ENCODE peak calls at places on chromosomes 4 and X, in nine cellular contexts. A is progenitor cell of endocrine pancreas, I is GM20000, U is mammary epithelial cell, G is cardiac muscle cell, W is neural crest cell, M is nephron progenitor cell, T is astrocyte of the spinal cord, R is left lung. B is an unnamed sample.
A peak's percentile ranks its signal among the peaks of the same experiment; 100 is the strongest.

GRCh38 chrX:10325606-10326005 is 168.8 kb downstream of the CLCN4 start:
- DNase-seq in A (no peak), I (no peak), U (no peak), G (peak; percentile 69), W (no peak), M (no peak), T (peak; percentile 31), R (no peak), B (no peak)

GRCh38 chr4:8098506-8098905 is 60.1 kb downstream of the ABLIM2 start:
- DNase-seq in A (no peak), I (no peak), U (no peak), G (no peak), W (no peak), M (no peak), T (no peak), R (no peak), B (no peak)

GRCh38 chr4:2009651-2010233 is 968 bp upstream of the NELFA start:
- DNase-seq in A (peak; percentile 61), I (peak; percentile 72), U (peak; percentile 35), G (peak; percentile 69), W (peak; percentile 64), M (peak; percentile 60), T (peak; percentile 45), R (peak; percentile 70), B (peak; percentile 60)

GRCh38 chr4:145935253-145936141 is 3.1 kb downstream of the ZNF827 start:
- DNase-seq in A (peak; percentile 11), I (peak; percentile 61), U (no peak), G (peak; percentile 54), W (peak; percentile 60), M (peak; percentile 73), T (no peak), R (peak; percentile 54), B (no peak)

GRCh38 chrX:55161581-55161980 is 58.6 kb upstream of the PAGE5 start:
- DNase-seq in A (no peak), I (no peak), U (peak; percentile 22), G (peak; percentile 30), W (no peak), M (no peak), T (peak; percentile 7), R (no peak), B (no peak)

GRCh38 chr4:187602339-187603092 is 393.1 kb upstream of the ZFP42 start:
- DNase-seq in A (no peak), I (no peak), U (peak; percentile 12), G (peak; percentile 64), W (no peak), M (no peak), T (peak; percentile 58), R (no peak), B (peak; percentile 74)

GRCh38 chr4:177487977-177488376 is 45.7 kb upstream of the AGA start:
- DNase-seq in A (no peak), I (no peak), U (peak; percentile 56), G (no peak), W (no peak), M (no peak), T (no peak), R (no peak), B (no peak)

GRCh38 chr4:91256043-91256442 is 1047.7 kb upstream of the GRID2 start:
- DNase-seq in A (no peak), I (no peak), U (no peak), G (no peak), W (no peak), M (no peak), T (no peak), R (no peak), B (no peak)

GRCh38 chrX:24646745-24647182 is 383 bp downstream of the PCYT1B start:
- DNase-seq in A (no peak), I (no peak), U (no peak), G (peak; percentile 30), W (peak; percentile 35), M (peak; percentile 23), T (no peak), R (no peak), B (no peak)

GRCh38 chrX:110853610-110854009 is 58.0 kb upstream of the CHRDL1 start:
- DNase-seq in A (no peak), I (no peak), U (peak; percentile 42), G (peak; percentile 6), W (peak; percentile 13), M (peak; percentile 21), T (peak; percentile 14), R (no peak), B (peak; percentile 14)

GRCh38 chr4:118034061-118034785 is at the start of gene NDST3:
- DNase-seq in A (peak; percentile 41), I (peak; percentile 51), U (peak; percentile 61), G (peak; percentile 55), W (peak; percentile 64), M (peak; percentile 62), T (peak; percentile 82), R (peak; percentile 59), B (peak; percentile 10)

GRCh38 chr4:77695769-77696168 is 90.1 kb downstream of the CXCL13 start:
- DNase-seq in A (no peak), I (no peak), U (peak; percentile 95), G (peak; percentile 95), W (no peak), M (no peak), T (peak; percentile 97), R (no peak), B (peak; percentile 90)

GRCh38 chr4:79650794-79651431 is 242.9 kb upstream of the GK2 start:
- DNase-seq in A (no peak), I (no peak), U (peak; percentile 44), G (peak; percentile 77), W (no peak), M (no peak), T (peak; percentile 73), R (no peak), B (no peak)

GRCh38 chrX:13473666-13474516 is 95.5 kb upstream of the EGFL6 start:
- DNase-seq in A (no peak), I (peak; percentile 32), U (no peak), G (peak; percentile 45), W (no peak), M (no peak), T (peak; percentile 26), R (no peak), B (no peak)

GRCh38 chrX:16357902-16358301 is 190.6 kb downstream of the MAGEB17 start:
- DNase-seq in A (no peak), I (no peak), U (no peak), G (no peak), W (no peak), M (no peak), T (no peak), R (no peak), B (no peak)

GRCh38 chrX:71195959-71196727 is 26.9 kb upstream of the GJB1 start:
- DNase-seq in A (no peak), I (peak; percentile 8), U (no peak), G (no peak), W (no peak), M (no peak), T (no peak), R (no peak), B (no peak)

GRCh38 chrX:38768079-38768478 is 33.2 kb upstream of the MID1IP1 start:
- DNase-seq in A (no peak), I (peak; percentile 8), U (peak; percentile 6), G (peak; percentile 48), W (no peak), M (no peak), T (peak; percentile 13), R (no peak), B (peak; percentile 6)

GRCh38 chr4:184396001-184396400 is 78.3 kb downstream of the IRF2 start:
- DNase-seq in A (no peak), I (peak; percentile 51), U (no peak), G (no peak), W (no peak), M (no peak), T (peak; percentile 40), R (no peak), B (no peak)

GRCh38 chr4:156291317-156291716 is 337.7 kb upstream of the CTSO start:
- DNase-seq in A (no peak), I (no peak), U (peak; percentile 16), G (peak; percentile 83), W (no peak), M (no peak), T (peak; percentile 49), R (no peak), B (peak; percentile 51)

GRCh38 chr4:44652002-44652401 is 577 bp upstream of the YIPF7 start:
- DNase-seq in A (no peak), I (no peak), U (no peak), G (no peak), W (no peak), M (no peak), T (no peak), R (no peak), B (no peak)

GRCh38 chr4:87101543-87102199 is 118.7 kb downstream of the KLHL8 start:
- DNase-seq in A (no peak), I (no peak), U (peak; percentile 15), G (peak; percentile 35), W (no peak), M (no peak), T (no peak), R (no peak), B (no peak)

GRCh38 chrX:101462892-101463291 is 22.4 kb upstream of the ARMCX4 start:
- DNase-seq in A (no peak), I (no peak), U (peak; percentile 16), G (peak; percentile 32), W (no peak), M (no peak), T (peak; percentile 22), R (no peak), B (peak; percentile 20)

GRCh38 chrX:40061005-40061404 is 36.8 kb downstream of the BCOR start:
- DNase-seq in A (no peak), I (no peak), U (no peak), G (no peak), W (no peak), M (no peak), T (no peak), R (no peak), B (no peak)
- TF ChIP-seq CTCF in A (no peak), I (no peak), U (no peak), G (no peak), W (no peak), M (no peak), T (no peak), R (no peak), B (no peak)

GRCh38 chr4:105895609-105896460 is 564 bp downstream of the NPNT start:
- DNase-seq in A (peak; percentile 27), I (peak; percentile 60), U (peak; percentile 58), G (peak; percentile 3), W (peak; percentile 23), M (peak; percentile 62), T (peak; percentile 4), R (peak; percentile 54), B (no peak)
- TF ChIP-seq CTCF in A (peak; percentile 53), I (no peak), U (no peak), G (no peak), W (no peak), M (peak; percentile 8), T (no peak), R (no peak), B (no peak)

DNA sequence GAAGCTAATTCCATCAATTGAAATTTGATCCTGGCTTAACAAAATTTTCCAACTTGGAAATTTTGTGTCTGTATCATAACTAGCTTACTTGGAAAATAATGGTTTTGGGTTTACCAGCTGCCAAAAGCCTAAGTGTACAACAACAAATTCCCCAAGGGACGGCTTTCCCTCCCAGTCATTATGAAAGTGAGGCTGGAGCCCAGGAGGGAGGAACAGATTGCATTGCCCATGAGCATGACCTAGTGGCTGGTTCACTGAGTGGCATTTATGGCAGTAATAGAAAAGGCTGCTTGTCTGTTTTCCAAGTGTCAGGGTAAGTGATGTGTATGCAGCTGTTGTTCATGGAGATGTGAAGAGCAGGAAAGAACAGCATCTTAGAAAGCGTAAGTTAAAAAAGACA is 70.8 kb upstream of the HHIP start:
- DNase-seq in A (no peak), I (no peak), U (no peak), G (peak; percentile 36), W (no peak), M (peak; percentile 40), T (no peak), R (no peak), B (no peak)
- TF ChIP-seq CTCF in A (no peak), I (no peak), U (peak; percentile 27), G (no peak), W (peak; percentile 21), M (peak; percentile 33), T (no peak), R (no peak), B (no peak)

GRCh38 chrX:11531226-11531625 is 134.5 kb downstream of the ARHGAP6 start:
- DNase-seq in A (no peak), I (no peak), U (no peak), G (peak; percentile 49), W (no peak), M (no peak), T (peak; percentile 37), R (no peak), B (no peak)
- TF ChIP-seq CTCF in A (peak; percentile 38), I (no peak), U (peak; percentile 11), G (peak; percentile 35), W (peak; percentile 59), M (no peak), T (no peak), R (no peak), B (peak; percentile 71)

B was measured in HFFc6.